ENCODE peak calls at places on chromosomes 6 and 20, in seven cellular contexts. T is mesenchymal stem cell, B is neuronal stem cell, S is H9, O is IMR-90, J is mesendoderm, H is H1. L is an unnamed sample.

GRCh38 chr6:130796313-130796905 is 30.8 kb upstream of the SMLR1 start:
- DNase-seq in O (peak; percentile 59), H (no peak), B (no peak), T (no peak), J (peak; percentile 37), S (no peak), L (no peak)

GRCh38 chr20:32980990-32981389 is 23.2 kb downstream of the SUN5 start:
- DNase-seq in J (no peak), S (no peak), O (no peak), H (no peak), T (no peak), B (no peak), L (no peak)

GRCh38 chr6:34267746-34268145 is 18.9 kb upstream of the SMIM29 start:
- DNase-seq in T (no peak), B (no peak), H (no peak), O (no peak), S (no peak), J (no peak), L (no peak)

GRCh38 chr6:11766056-11766455 is 12.5 kb downstream of the ADTRP start:
- DNase-seq in O (peak; percentile 54), S (no peak), J (no peak), T (peak; percentile 56), H (no peak), B (no peak), L (no peak)

GRCh38 chr20:1876217-1876921 is 18.8 kb upstream of the SIRPA start:
- DNase-seq in H (no peak), O (no peak), S (no peak), B (no peak), T (no peak), J (no peak), L (peak; percentile 87)

GRCh38 chr20:1894951-1895673 is at the start of gene SIRPA:
- DNase-seq in T (peak; percentile 80), O (peak; percentile 64), J (peak; percentile 61), B (peak; percentile 45), S (peak; percentile 48), H (no peak), L (no peak)

GRCh38 chr6:26607434-26608230 is 10.9 kb downstream of the ABT1 start:
- DNase-seq in J (peak; percentile 68), T (peak; percentile 73), S (peak; percentile 54), H (no peak), B (peak; percentile 37), O (peak; percentile 58), L (peak; percentile 45)

GRCh38 chr6:76135481-76135880 is 63.0 kb upstream of the IMPG1 start:
- DNase-seq in B (no peak), J (no peak), S (no peak), O (no peak), H (no peak), T (no peak), L (no peak)

GRCh38 chr6:170295519-170296422 is 4.9 kb upstream of the DLL1 start:
- DNase-seq in H (peak; percentile 74), O (no peak), B (peak; percentile 81), S (peak; percentile 97), T (no peak), J (peak; percentile 63), L (peak; percentile 46)

GRCh38 chr6:72621243-72622093 is at the start of gene KCNQ5:
- DNase-seq in T (peak; percentile 28), B (no peak), J (peak; percentile 58), O (no peak), S (peak; percentile 71), H (no peak), L (no peak)

GRCh38 chr6:146857960-146858308 is 259.2 kb downstream of the ADGB start:
- DNase-seq in J (peak; percentile 64), S (peak; percentile 56), O (no peak), T (no peak), B (peak; percentile 35), H (no peak), L (no peak)

GRCh38 chr20:36593347-36593746 is 12.2 kb upstream of the RAB5IF start:
- DNase-seq in H (no peak), J (no peak), B (no peak), T (no peak), O (no peak), S (no peak), L (no peak)

GRCh38 chr20:37968726-37969401 is 64.4 kb downstream of the TTI1 start:
- DNase-seq in O (no peak), J (peak; percentile 66), H (no peak), S (peak; percentile 55), T (peak; percentile 28), B (no peak), L (no peak)

GRCh38 chr20:49886571-49887203 is 28.6 kb downstream of the SPATA2 start:
- DNase-seq in T (no peak), B (no peak), O (no peak), J (no peak), S (no peak), H (no peak), L (no peak)

GRCh38 chr6:77463308-77463880 is at the start of gene HTR1B:
- DNase-seq in T (peak; percentile 69), O (peak; percentile 14), B (peak; percentile 30), J (peak; percentile 85), S (peak; percentile 65), H (no peak), L (no peak)

GRCh38 chr6:151399679-151400078 is 8.3 kb upstream of the ZBTB2 start:
- DNase-seq in B (no peak), J (no peak), S (no peak), O (no peak), T (no peak), H (no peak), L (peak; percentile 99)

GRCh38 chr6:143806282-143807102 is 36.6 kb upstream of the LTV1 start:
- DNase-seq in B (no peak), O (peak; percentile 88), J (no peak), S (no peak), H (no peak), T (peak; percentile 92), L (peak; percentile 1)

DNA sequence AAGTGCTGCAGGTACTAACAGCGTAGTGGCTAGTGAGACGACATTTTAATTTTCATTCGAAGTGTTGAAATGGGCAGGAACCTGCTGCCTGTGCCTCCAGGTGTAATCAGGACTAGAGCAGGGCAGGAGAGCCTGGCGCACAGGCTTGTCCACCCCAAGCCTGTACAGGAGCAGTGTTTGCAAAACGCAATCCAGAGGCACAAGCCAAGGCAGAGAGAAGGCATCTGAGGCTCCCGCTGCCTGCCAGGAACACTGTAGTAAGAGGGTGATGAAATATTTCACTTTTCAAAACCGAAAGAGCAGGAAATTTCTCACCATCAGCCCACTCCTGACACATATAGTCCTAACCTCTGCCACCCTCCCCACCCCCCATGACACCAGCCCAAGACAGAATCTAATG is 132.5 kb downstream of the RTN4IP1 start:
- DNase-seq in B (no peak), H (no peak), S (no peak), T (no peak), O (no peak), J (no peak), L (no peak)
- H2AK5ac ChIP-seq in B (no peak overlapping the region), H (no peak overlapping the region), S (no peak overlapping the region), T (no peak overlapping the region), O (no peak overlapping the region), J (no peak overlapping the region), L (no peak overlapping the region)

DNA sequence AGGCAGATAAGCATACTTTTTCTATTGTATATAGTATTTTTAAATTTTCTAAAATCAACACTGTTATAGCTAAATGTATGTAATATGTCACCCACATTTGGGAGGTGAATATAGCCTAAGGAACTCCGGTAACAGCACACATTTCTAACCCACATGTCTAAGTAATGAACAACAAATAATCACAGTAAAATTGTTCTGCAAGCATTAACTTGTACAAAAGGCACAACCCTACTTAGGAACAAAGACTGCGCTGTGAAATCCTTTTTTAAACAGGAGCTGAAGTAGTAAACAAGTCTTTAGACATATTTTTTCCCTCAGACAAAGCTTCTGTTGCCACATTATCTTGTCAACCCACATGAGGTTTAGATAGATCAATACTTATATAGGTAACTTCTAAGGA is 872.4 kb upstream of the SLC35B3 start:
- DNase-seq in H (no peak), S (no peak), O (no peak), B (no peak), J (no peak), T (no peak), L (peak; percentile 57)
- H2AK5ac ChIP-seq in H (no peak overlapping the region), S (no peak overlapping the region), O (no peak overlapping the region), B (no peak overlapping the region), J (no peak overlapping the region), T (no peak overlapping the region), L (no peak overlapping the region)

GRCh38 chr20:60572991-60573390 is 614.8 kb downstream of the CDH26 start:
- DNase-seq in H (no peak), J (no peak), T (no peak), S (no peak), B (no peak), O (no peak), L (no peak)

GRCh38 chr20:60565093-60565492 is 606.9 kb downstream of the CDH26 start:
- DNase-seq in J (no peak), H (no peak), S (no peak), T (no peak), B (no peak), O (no peak), L (no peak)

DNA sequence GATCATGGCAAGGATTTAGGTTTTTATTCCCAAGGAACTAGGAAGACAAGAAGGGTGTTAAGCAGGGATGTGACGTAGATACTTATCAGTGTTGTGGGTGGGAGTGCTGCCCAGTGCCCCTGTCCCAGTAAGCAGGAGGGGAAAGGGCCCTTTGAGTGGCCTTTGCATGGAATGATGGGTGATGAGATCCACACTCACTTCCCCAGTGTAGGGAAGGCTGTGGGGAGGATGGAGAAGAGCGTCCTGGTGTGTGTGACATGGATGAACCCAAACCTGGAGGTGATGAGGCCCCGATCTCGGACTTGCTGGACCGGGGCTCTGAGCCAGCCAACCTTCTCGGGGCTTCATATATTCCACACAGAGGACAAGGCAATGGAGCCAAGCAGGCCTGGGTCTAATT is 610.9 kb downstream of the CDH26 start:
- DNase-seq in T (no peak), H (no peak), S (no peak), O (no peak), B (no peak), J (no peak), L (no peak)
- H2AK5ac ChIP-seq in T (no peak overlapping the region), H (no peak overlapping the region), S (no peak overlapping the region), O (no peak overlapping the region), B (no peak overlapping the region), J (no peak overlapping the region), L (no peak overlapping the region)

GRCh38 chr6:20362623-20363022 is 39.1 kb upstream of the E2F3 start:
- DNase-seq in O (no peak), H (no peak), B (no peak), S (no peak), T (no peak), J (no peak), L (no peak)
- H2AK5ac ChIP-seq in O (no peak overlapping the region), H (no peak overlapping the region), B (no peak overlapping the region), S (no peak overlapping the region), T (no peak overlapping the region), J (no peak overlapping the region), L (no peak overlapping the region)